ENCODE peak calls at places on chromosomes 1 and 21, in ten cellular contexts. V is right atrium auricular region, E is transverse colon, Q is testis, K is esophagus muscularis mucosa, M is A549, U is Peyer's patch, D is heart right ventricle, I is upper lobe of right lung, O is tibial artery. L is an unnamed sample.

GRCh38 chr1:9996624-9997582 is at the start of gene RBP7:
- DNase-seq in V (no peak), E (peak; percentile 10), Q (peak; percentile 17), K (no peak), M (peak; percentile 4), U (no peak), D (peak; percentile 6), I (peak; percentile 76), O (peak; percentile 66), L (peak; percentile 19)

GRCh38 chr1:17893891-17894631 is 138.9 kb downstream of the ACTL8 start:
- DNase-seq in V (no peak), E (no peak), Q (no peak), K (no peak), M (no peak), U (no peak), D (no peak), I (peak; percentile 38), O (peak; percentile 39), L (no peak)

GRCh38 chr1:46622341-46622740 is 5.7 kb upstream of the MOB3C start:
- DNase-seq in V (no peak), E (peak; percentile 60), Q (peak; percentile 62), K (no peak), M (peak; percentile 43), U (no peak), D (no peak), I (no peak), O (no peak), L (no peak)

GRCh38 chr1:118136511-118136937 is 48.5 kb downstream of the SPAG17 start:
- DNase-seq in V (peak; percentile 71), E (no peak), Q (no peak), K (no peak), M (no peak), U (no peak), D (no peak), I (no peak), O (no peak), L (no peak)

GRCh38 chr1:86928819-86929218 is 14.4 kb downstream of the HS2ST1 start:
- DNase-seq in V (no peak), E (no peak), Q (no peak), K (no peak), M (no peak), U (no peak), D (no peak), I (no peak), O (no peak), L (no peak)

GRCh38 chr1:72636636-72637035 is 354.3 kb upstream of the NEGR1 start:
- DNase-seq in V (no peak), E (no peak), Q (no peak), K (no peak), M (no peak), U (no peak), D (no peak), I (no peak), O (no peak), L (no peak)

GRCh38 chr1:233544304-233544703 is 69.6 kb upstream of the KCNK1 start:
- DNase-seq in V (no peak), E (no peak), Q (no peak), K (no peak), M (no peak), U (no peak), D (no peak), I (no peak), O (no peak), L (no peak)

GRCh38 chr1:82632164-82632563 is 831.4 kb downstream of the ADGRL2 start:
- DNase-seq in V (no peak), E (no peak), Q (no peak), K (no peak), M (no peak), U (no peak), D (no peak), I (no peak), O (no peak), L (no peak)

GRCh38 chr1:160547371-160547901 is 24.4 kb upstream of the SLAMF6 start:
- DNase-seq in V (no peak), E (no peak), Q (no peak), K (no peak), M (no peak), U (no peak), D (no peak), I (no peak), O (no peak), L (no peak)

GRCh38 chr21:24375201-24375600 is 1232.1 kb downstream of the MRPL39 start:
- DNase-seq in V (no peak), E (no peak), Q (peak; percentile 36), K (no peak), M (no peak), U (no peak), D (no peak), I (peak; percentile 37), O (no peak), L (no peak)

GRCh38 chr1:160629286-160630210 is 17.3 kb downstream of the SLAMF1 start:
- DNase-seq in V (no peak), E (peak; percentile 43), Q (peak; percentile 56), K (no peak), M (no peak), U (peak; percentile 70), D (peak; percentile 31), I (no peak), O (no peak), L (peak; percentile 33)

GRCh38 chr21:41684381-41685245 is 82.2 kb downstream of the RIPK4 start:
- DNase-seq in V (no peak), E (peak; percentile 51), Q (no peak), K (no peak), M (peak; percentile 79), U (no peak), D (no peak), I (peak; percentile 66), O (peak; percentile 65), L (no peak)

DNA sequence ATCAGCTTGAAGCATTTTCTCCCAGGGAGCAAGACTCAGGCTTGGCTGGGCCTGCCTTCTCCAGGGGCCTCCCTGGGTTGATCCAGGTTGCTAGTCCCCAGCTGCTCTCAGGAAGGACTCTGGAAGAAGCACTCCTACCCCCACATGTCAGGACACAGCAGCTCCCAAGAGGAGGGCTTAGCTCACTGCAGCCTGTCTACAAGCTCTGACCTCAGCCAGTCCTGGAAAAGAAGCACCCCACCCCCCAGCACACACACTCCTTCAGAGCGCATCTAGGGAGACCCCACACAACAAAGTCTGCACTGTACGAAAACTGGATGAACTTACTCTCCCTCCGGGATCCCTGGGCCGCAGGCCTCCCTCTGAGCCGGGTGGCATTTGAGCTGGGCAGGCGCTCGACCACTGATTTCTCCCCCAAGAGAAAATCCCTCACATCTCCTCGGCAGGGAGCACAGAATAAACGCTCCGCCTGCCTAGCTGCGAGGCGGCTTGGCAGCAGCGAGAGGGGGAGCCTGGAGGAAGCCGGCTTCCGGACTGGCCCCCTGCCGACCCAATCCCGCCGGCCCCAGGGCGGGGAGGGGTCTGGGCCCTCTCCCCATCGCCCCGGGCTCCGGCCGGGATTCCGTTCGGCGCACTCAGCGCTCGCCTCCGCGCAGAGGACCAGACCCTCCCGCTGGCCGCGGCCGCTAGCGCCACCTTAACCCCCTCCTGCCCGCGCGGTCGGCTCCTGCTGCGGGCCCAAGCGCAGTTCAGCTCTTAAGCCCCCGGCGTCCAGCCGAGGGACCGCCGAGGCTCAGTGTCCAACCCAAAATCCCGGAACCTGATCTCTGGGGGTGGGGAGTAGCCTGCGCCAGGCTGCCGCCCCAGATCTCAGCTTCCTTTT is at the start of gene KCNA2:
- DNase-seq in V (no peak), E (peak; percentile 22), Q (peak; percentile 43), K (no peak), M (no peak), U (no peak), D (peak; percentile 55), I (peak; percentile 68), O (peak; percentile 68), L (peak; percentile 37)
- H3K27ac ChIP-seq in V (peak within 1 kb of the TSS; percentile 51), E (peak within 1 kb of the TSS; percentile 33), Q (peak within 1 kb of the TSS; percentile 74), K (peak within 1 kb of the TSS; percentile 79), M (no peak within 1 kb of the TSS), U (no peak within 1 kb of the TSS), D (peak within 1 kb of the TSS; percentile 16), I (no peak within 1 kb of the TSS), O (peak within 1 kb of the TSS; percentile 69), L (no peak within 1 kb of the TSS)

GRCh38 chr1:61842863-61843514 is 100.7 kb downstream of the PATJ start:
- DNase-seq in V (no peak), E (no peak), Q (peak; percentile 32), K (no peak), M (peak; percentile 2), U (no peak), D (no peak), I (no peak), O (no peak), L (no peak)

GRCh38 chr1:61836649-61837048 is 94.4 kb downstream of the PATJ start:
- DNase-seq in V (no peak), E (no peak), Q (peak; percentile 56), K (no peak), M (no peak), U (no peak), D (no peak), I (no peak), O (peak; percentile 85), L (no peak)

GRCh38 chr1:61844006-61844405 is 101.7 kb downstream of the PATJ start:
- DNase-seq in V (no peak), E (no peak), Q (no peak), K (no peak), M (no peak), U (no peak), D (no peak), I (no peak), O (no peak), L (no peak)

DNA sequence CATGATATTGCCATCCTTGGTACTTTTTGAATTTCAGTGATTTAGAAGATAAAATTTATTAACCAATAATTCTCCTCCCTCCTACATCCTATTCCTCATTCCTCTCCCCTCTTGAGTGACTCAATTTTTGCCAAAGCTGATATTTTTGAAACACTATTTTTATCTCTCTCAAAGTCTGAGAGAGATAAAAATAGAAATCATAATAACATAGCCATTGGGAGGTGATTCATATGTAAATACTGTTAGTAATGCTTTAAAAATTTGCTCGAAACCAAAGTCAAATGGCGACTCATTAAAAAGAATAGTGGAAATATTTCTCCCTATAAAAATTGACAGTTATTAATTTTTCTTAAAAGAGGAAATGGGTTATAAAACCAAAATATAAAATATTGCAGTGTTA is 97.4 kb downstream of the PATJ start:
- DNase-seq in V (no peak), E (no peak), Q (no peak), K (no peak), M (no peak), U (no peak), D (no peak), I (no peak), O (no peak), L (no peak)
- H3K4me3 ChIP-seq in V (no peak overlapping the region), E (no peak overlapping the region), Q (no peak overlapping the region), K (no peak overlapping the region), M (no peak overlapping the region), U (no peak overlapping the region), D (no peak overlapping the region), I (no peak overlapping the region), O (no peak overlapping the region), L (no peak overlapping the region)

GRCh38 chr1:3898994-3899775 is 887 bp downstream of the C1orf174 start:
- DNase-seq in V (no peak), E (no peak), Q (no peak), K (no peak), M (peak; percentile 24), U (no peak), D (no peak), I (no peak), O (peak; percentile 60), L (no peak)
- TF ChIP-seq CTCF in V (no peak), E (no peak), Q (no peak), K (no peak), M (no peak), U (no peak), D (no peak), I (peak; percentile 14), O (no peak), L (no peak)

DNA sequence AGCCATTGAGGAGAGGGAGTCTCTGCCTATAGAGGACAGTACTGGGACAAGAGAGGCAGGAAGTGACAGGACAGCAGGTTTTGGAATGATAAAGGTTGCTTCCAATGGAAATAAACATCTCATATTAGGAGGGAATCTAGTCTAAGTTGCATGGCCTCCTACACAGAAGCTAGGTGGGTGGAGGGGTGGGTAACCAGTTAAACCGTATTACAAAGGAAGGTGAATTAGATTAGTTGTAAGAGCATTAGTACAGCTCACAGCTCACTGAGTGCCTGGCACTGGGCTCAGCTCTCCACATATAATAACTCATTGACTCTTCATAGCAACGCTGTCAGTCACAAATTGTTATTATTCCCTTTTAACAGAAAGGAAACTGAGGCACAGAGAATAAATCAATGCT is 468.1 kb downstream of the PTPRU start:
- DNase-seq in V (no peak), E (no peak), Q (no peak), K (no peak), M (no peak), U (no peak), D (no peak), I (peak; percentile 2), O (no peak), L (peak; percentile 2)
- H3K27ac ChIP-seq in V (no peak overlapping the region), E (no peak overlapping the region), Q (no peak overlapping the region), K (no peak overlapping the region), M (no peak overlapping the region), U (no peak overlapping the region), D (no peak overlapping the region), I (no peak overlapping the region), O (no peak overlapping the region), L (no peak overlapping the region)